ENCODE peak calls at places on chromosomes 1 and 21, in five cellular contexts. One of them, this sample, is unnamed.

GRCh38 chr1:199273837-199274379 is 635.1 kb downstream of the PTPRC start:
- DNase-seq in GM06990: peak
- DNase-seq in activated CD8-positive, alpha-beta T cell treated with anti-CD3 and anti-CD28 coated beads for 36 hours: no peak
- DNase-seq in RWPE1: peak
- DNase-seq in left ventricle myocardium superior: no peak
- DNase-seq in this sample: peak

GRCh38 chr21:14591882-14592281 is 45.8 kb upstream of the SAMSN1 start:
- DNase-seq in left ventricle myocardium superior: no peak
- DNase-seq in GM06990: no peak
- DNase-seq in RWPE1: no peak
- DNase-seq in activated CD8-positive, alpha-beta T cell treated with anti-CD3 and anti-CD28 coated beads for 36 hours: peak
- DNase-seq in this sample: no peak

GRCh38 chr1:227953022-227953412 is 5.3 kb upstream of the WNT9A start:
- DNase-seq in RWPE1: no peak
- DNase-seq in GM06990: no peak
- DNase-seq in activated CD8-positive, alpha-beta T cell treated with anti-CD3 and anti-CD28 coated beads for 36 hours: no peak
- DNase-seq in left ventricle myocardium superior: no peak
- DNase-seq in this sample: no peak

GRCh38 chr1:204073837-204074273 is 940 bp downstream of the SOX13 start:
- DNase-seq in left ventricle myocardium superior: peak
- DNase-seq in RWPE1: peak
- DNase-seq in GM06990: no peak
- DNase-seq in activated CD8-positive, alpha-beta T cell treated with anti-CD3 and anti-CD28 coated beads for 36 hours: no peak
- DNase-seq in this sample: no peak

GRCh38 chr1:114585221-114585620 is 3.8 kb upstream of the BCAS2 start:
- DNase-seq in activated CD8-positive, alpha-beta T cell treated with anti-CD3 and anti-CD28 coated beads for 36 hours: no peak
- DNase-seq in left ventricle myocardium superior: no peak
- DNase-seq in RWPE1: no peak
- DNase-seq in GM06990: no peak
- DNase-seq in this sample: no peak

GRCh38 chr1:239682945-239683344 is 296.6 kb downstream of the CHRM3 start:
- DNase-seq in activated CD8-positive, alpha-beta T cell treated with anti-CD3 and anti-CD28 coated beads for 36 hours: no peak
- DNase-seq in left ventricle myocardium superior: no peak
- DNase-seq in GM06990: no peak
- DNase-seq in RWPE1: no peak
- DNase-seq in this sample: no peak

GRCh38 chr21:46080171-46081021 is 17.5 kb upstream of the COL6A2 start:
- DNase-seq in RWPE1: no peak
- DNase-seq in activated CD8-positive, alpha-beta T cell treated with anti-CD3 and anti-CD28 coated beads for 36 hours: no peak
- DNase-seq in GM06990: no peak
- DNase-seq in left ventricle myocardium superior: peak
- DNase-seq in this sample: no peak

GRCh38 chr1:2136386-2136821 is 58.2 kb downstream of the FAAP20 start:
- DNase-seq in RWPE1: no peak
- DNase-seq in GM06990: no peak
- DNase-seq in left ventricle myocardium superior: peak
- DNase-seq in activated CD8-positive, alpha-beta T cell treated with anti-CD3 and anti-CD28 coated beads for 36 hours: no peak
- DNase-seq in this sample: no peak

GRCh38 chr1:202965441-202965821 is 1.6 kb downstream of the CYB5R1 start:
- DNase-seq in left ventricle myocardium superior: no peak
- DNase-seq in activated CD8-positive, alpha-beta T cell treated with anti-CD3 and anti-CD28 coated beads for 36 hours: no peak
- DNase-seq in GM06990: no peak
- DNase-seq in RWPE1: peak
- DNase-seq in this sample: no peak

GRCh38 chr1:52556641-52557360 is 3.9 kb upstream of the TUT4 start:
- DNase-seq in RWPE1: peak
- DNase-seq in left ventricle myocardium superior: no peak
- DNase-seq in activated CD8-positive, alpha-beta T cell treated with anti-CD3 and anti-CD28 coated beads for 36 hours: no peak
- DNase-seq in GM06990: no peak
- DNase-seq in this sample: no peak

This sample was measured in GM13977.